ENCODE peak calls at places on chromosomes 16 and 17, in seven cellular contexts. K, G, H, O, Y, Z and D are unnamed samples.

GRCh38 chr17:9339958-9340357 is 235.7 kb downstream of the STX8 start:
- DNase-seq in K (no peak), Y (no peak), G (peak), O (no peak), Z (no peak), H (no peak), D (no peak)

GRCh38 chr16:15434079-15434424 is 336 bp upstream of the BMERB1 start:
- DNase-seq in K (no peak), O (no peak), G (no peak), H (no peak), Y (no peak), Z (no peak), D (no peak)

GRCh38 chr16:7456221-7456620 is 123.6 kb downstream of the RBFOX1 start:
- DNase-seq in G (no peak), H (no peak), K (no peak), O (no peak), Y (no peak), Z (no peak), D (no peak)

GRCh38 chr16:27795992-27796614 is 246.2 kb downstream of the KATNIP start:
- DNase-seq in Y (no peak), O (no peak), K (peak), H (no peak), G (peak), Z (peak), D (no peak)

GRCh38 chr16:79714440-79714839 is 113.9 kb upstream of the MAF start:
- DNase-seq in H (no peak), K (no peak), Y (no peak), G (no peak), Z (no peak), O (no peak), D (no peak)

GRCh38 chr17:253091-253846 is 71.8 kb upstream of the DOC2B start:
- DNase-seq in H (no peak), K (no peak), Y (no peak), G (no peak), O (no peak), Z (no peak), D (no peak)

GRCh38 chr16:4613636-4614570 is 785 bp downstream of the UBALD1 start:
- DNase-seq in H (no peak), O (peak), G (no peak), Y (no peak), K (peak), Z (peak), D (no peak)

GRCh38 chr17:15883617-15884111 is 61.3 kb upstream of the ADORA2B start:
- DNase-seq in H (peak), Y (no peak), K (peak), Z (peak), O (no peak), G (no peak), D (peak)

GRCh38 chr16:84501077-84501735 is 3.3 kb downstream of the MEAK7 start:
- DNase-seq in G (no peak), K (peak), Z (peak), Y (peak), O (no peak), H (peak), D (no peak)

GRCh38 chr17:19322129-19322505 is 40.4 kb downstream of the B9D1 start:
- DNase-seq in H (no peak), Y (no peak), O (no peak), Z (no peak), G (no peak), K (no peak), D (no peak)

GRCh38 chr17:19319771-19320505 is 42.6 kb downstream of the B9D1 start:
- DNase-seq in Y (no peak), O (no peak), H (no peak), Z (no peak), G (no peak), K (no peak), D (no peak)

GRCh38 chr17:19322861-19323260 is 39.7 kb downstream of the B9D1 start:
- DNase-seq in G (no peak), O (no peak), H (no peak), Y (no peak), Z (no peak), K (no peak), D (no peak)

GRCh38 chr17:19320876-19321275 is 41.6 kb downstream of the B9D1 start:
- DNase-seq in Y (no peak), Z (no peak), O (no peak), K (no peak), G (no peak), H (no peak), D (no peak)

GRCh38 chr17:19321481-19322128 is 40.9 kb downstream of the B9D1 start:
- DNase-seq in O (no peak), Y (no peak), Z (no peak), G (no peak), H (no peak), K (no peak), D (no peak)
- TF ChIP-seq CTCF in O (no peak), Y (no peak), Z (peak), G (no peak), H (no peak), K (peak), D (peak)

DNA sequence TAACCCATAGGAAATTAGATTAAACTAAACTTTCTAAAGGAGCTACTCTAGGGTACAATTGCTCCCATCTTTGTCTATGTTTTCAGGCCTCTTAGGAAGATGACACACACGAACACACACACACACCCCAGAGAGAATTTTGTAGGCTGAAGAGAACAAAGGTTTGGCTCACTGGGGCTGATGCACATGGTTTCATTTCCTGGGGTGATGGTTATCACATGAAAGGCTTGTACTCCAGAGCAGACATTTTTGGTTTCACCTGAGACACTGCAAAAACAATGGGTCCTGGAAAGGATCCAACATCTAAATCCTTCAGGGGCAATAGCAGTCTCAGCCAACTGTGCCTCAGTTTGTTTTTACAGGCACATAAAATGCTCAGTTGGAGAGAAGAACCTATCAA is 62.8 kb downstream of the GRB7 start:
- DNase-seq in G (no peak), O (no peak), Y (no peak), K (peak), H (no peak), Z (no peak), D (no peak)
- H3K4me3 ChIP-seq in G (no peak), O (no peak), Y (no peak), K (no peak), H (no peak), Z (no peak), D (no peak)

GRCh38 chr17:52297230-52298010 is 138.9 kb upstream of the CA10 start:
- DNase-seq in Y (peak), O (no peak), G (no peak), Z (no peak), H (no peak), K (peak), D (no peak)
- TF ChIP-seq CTCF in Y (no peak), O (no peak), G (no peak), Z (no peak), H (no peak), K (no peak), D (no peak)

GRCh38 chr17:81726004-81726403 is 13.9 kb downstream of the SLC25A10 start:
- DNase-seq in G (peak), H (no peak), Z (no peak), O (no peak), Y (no peak), K (no peak), D (no peak)
- H3K4me3 ChIP-seq in G (no peak), H (no peak), Z (no peak), O (no peak), Y (no peak), K (no peak), D (no peak)